ENCODE peak calls at places on chromosomes 4 and X, in six cellular contexts. One of them, this sample, is unnamed.

GRCh38 chr4:39243462-39243861 is 61.1 kb downstream of the WDR19 start:
- DNase-seq in NCI-H1930: no peak
- DNase-seq in NCI-H1092: no peak
- DNase-seq in BJ: no peak
- DNase-seq in activated naive CD8-positive, alpha-beta T cell treated with anti-CD3 and anti-CD28 coated beads, Interleukin-2, amount 50 U/mL, for 24 hours: no peak
- DNase-seq in stomach: no peak
- DNase-seq in this sample: no peak

GRCh38 chrX:49053223-49054072 is 5.4 kb upstream of the CCDC120 start:
- DNase-seq in NCI-H1930: peak; percentile 72
- DNase-seq in NCI-H1092: peak; percentile 89
- DNase-seq in BJ: no peak
- DNase-seq in activated naive CD8-positive, alpha-beta T cell treated with anti-CD3 and anti-CD28 coated beads, Interleukin-2, amount 50 U/mL, for 24 hours: peak; percentile 70
- DNase-seq in stomach: peak; percentile 62
- DNase-seq in this sample: peak; percentile 38

GRCh38 chr4:153528705-153529493 is 62.7 kb downstream of the TMEM131L start:
- DNase-seq in NCI-H1930: no peak
- DNase-seq in NCI-H1092: no peak
- DNase-seq in BJ: no peak
- DNase-seq in activated naive CD8-positive, alpha-beta T cell treated with anti-CD3 and anti-CD28 coated beads, Interleukin-2, amount 50 U/mL, for 24 hours: no peak
- DNase-seq in stomach: no peak
- DNase-seq in this sample: no peak

GRCh38 chrX:31608651-31609050 is 536.8 kb upstream of the FTHL17 start:
- DNase-seq in NCI-H1930: no peak
- DNase-seq in NCI-H1092: no peak
- DNase-seq in BJ: no peak
- DNase-seq in activated naive CD8-positive, alpha-beta T cell treated with anti-CD3 and anti-CD28 coated beads, Interleukin-2, amount 50 U/mL, for 24 hours: no peak
- DNase-seq in stomach: no peak
- DNase-seq in this sample: no peak

GRCh38 chrX:31499120-31499519 is 427.3 kb upstream of the FTHL17 start:
- DNase-seq in NCI-H1930: no peak
- DNase-seq in NCI-H1092: no peak
- DNase-seq in BJ: no peak
- DNase-seq in activated naive CD8-positive, alpha-beta T cell treated with anti-CD3 and anti-CD28 coated beads, Interleukin-2, amount 50 U/mL, for 24 hours: no peak
- DNase-seq in stomach: no peak
- DNase-seq in this sample: no peak

GRCh38 chrX:40543661-40544328 is 37.0 kb upstream of the ATP6AP2 start:
- DNase-seq in NCI-H1930: no peak
- DNase-seq in NCI-H1092: peak; percentile 61
- DNase-seq in BJ: no peak
- DNase-seq in activated naive CD8-positive, alpha-beta T cell treated with anti-CD3 and anti-CD28 coated beads, Interleukin-2, amount 50 U/mL, for 24 hours: peak; percentile 6
- DNase-seq in stomach: no peak
- DNase-seq in this sample: no peak

GRCh38 chrX:9285342-9285771 is 179.5 kb upstream of the TBL1X start:
- DNase-seq in NCI-H1930: no peak
- DNase-seq in NCI-H1092: no peak
- DNase-seq in BJ: no peak
- DNase-seq in activated naive CD8-positive, alpha-beta T cell treated with anti-CD3 and anti-CD28 coated beads, Interleukin-2, amount 50 U/mL, for 24 hours: peak; percentile 55
- DNase-seq in stomach: no peak
- DNase-seq in this sample: no peak

GRCh38 chr4:3353747-3354454 is 61.1 kb downstream of the RGS12 start:
- DNase-seq in NCI-H1930: no peak
- DNase-seq in NCI-H1092: no peak
- DNase-seq in BJ: no peak
- DNase-seq in activated naive CD8-positive, alpha-beta T cell treated with anti-CD3 and anti-CD28 coated beads, Interleukin-2, amount 50 U/mL, for 24 hours: no peak
- DNase-seq in stomach: no peak
- DNase-seq in this sample: peak; percentile 7

GRCh38 chr4:92121099-92121498 is 182.7 kb upstream of the GRID2 start:
- DNase-seq in NCI-H1930: no peak
- DNase-seq in NCI-H1092: no peak
- DNase-seq in BJ: no peak
- DNase-seq in activated naive CD8-positive, alpha-beta T cell treated with anti-CD3 and anti-CD28 coated beads, Interleukin-2, amount 50 U/mL, for 24 hours: no peak
- DNase-seq in stomach: peak; percentile 28
- DNase-seq in this sample: no peak

GRCh38 chrX:29530520-29530919 is 684.8 kb upstream of the MAGEB2 start:
- DNase-seq in NCI-H1930: no peak
- DNase-seq in NCI-H1092: no peak
- DNase-seq in BJ: no peak
- DNase-seq in activated naive CD8-positive, alpha-beta T cell treated with anti-CD3 and anti-CD28 coated beads, Interleukin-2, amount 50 U/mL, for 24 hours: no peak
- DNase-seq in stomach: no peak
- DNase-seq in this sample: no peak

GRCh38 chr4:185811509-185812364 is at the start of gene SORBS2:
- DNase-seq in NCI-H1930: peak; percentile 14
- DNase-seq in NCI-H1092: peak; percentile 79
- DNase-seq in BJ: no peak
- DNase-seq in activated naive CD8-positive, alpha-beta T cell treated with anti-CD3 and anti-CD28 coated beads, Interleukin-2, amount 50 U/mL, for 24 hours: no peak
- DNase-seq in stomach: peak; percentile 74
- DNase-seq in this sample: peak; percentile 62

GRCh38 chrX:54482839-54483593 is 13.0 kb downstream of the FGD1 start:
- DNase-seq in NCI-H1930: no peak
- DNase-seq in NCI-H1092: no peak
- DNase-seq in BJ: no peak
- DNase-seq in activated naive CD8-positive, alpha-beta T cell treated with anti-CD3 and anti-CD28 coated beads, Interleukin-2, amount 50 U/mL, for 24 hours: no peak
- DNase-seq in stomach: no peak
- DNase-seq in this sample: no peak